ENCODE peak calls at places on chromosomes 2 and 18, in seven cellular contexts. One of them, this sample, is unnamed.
A peak's percentile ranks its signal among the peaks of the same experiment; 100 is the strongest.

GRCh38 chr2:174597347-174598047 is at the start of gene WIPF1:
- DNase-seq in CD8-positive, alpha-beta T cell: peak; percentile 34
- DNase-seq in cerebellar cortex: no peak
- DNase-seq in HTR-8/SVneo: no peak
- DNase-seq in right atrium auricular region: no peak
- DNase-seq in T-helper 2 cell: peak; percentile 82
- DNase-seq in Daoy: peak; percentile 66
- DNase-seq in this sample: no peak

GRCh38 chr18:53687002-53687401 is 537.5 kb downstream of the MBD2 start:
- DNase-seq in cerebellar cortex: no peak
- DNase-seq in CD8-positive, alpha-beta T cell: no peak
- DNase-seq in Daoy: no peak
- DNase-seq in HTR-8/SVneo: no peak
- DNase-seq in T-helper 2 cell: no peak
- DNase-seq in right atrium auricular region: no peak
- DNase-seq in this sample: no peak

GRCh38 chr2:163644238-163644637 is 91.6 kb downstream of the FIGN start:
- DNase-seq in Daoy: no peak
- DNase-seq in cerebellar cortex: no peak
- DNase-seq in HTR-8/SVneo: no peak
- DNase-seq in CD8-positive, alpha-beta T cell: no peak
- DNase-seq in T-helper 2 cell: no peak
- DNase-seq in right atrium auricular region: no peak
- DNase-seq in this sample: no peak

GRCh38 chr2:56539618-56540017 is 355.8 kb downstream of the CCDC85A start:
- DNase-seq in cerebellar cortex: no peak
- DNase-seq in T-helper 2 cell: no peak
- DNase-seq in CD8-positive, alpha-beta T cell: no peak
- DNase-seq in Daoy: no peak
- DNase-seq in HTR-8/SVneo: no peak
- DNase-seq in right atrium auricular region: no peak
- DNase-seq in this sample: no peak

GRCh38 chr2:76080154-76080553 is 369.4 kb upstream of the GCFC2 start:
- DNase-seq in HTR-8/SVneo: no peak
- DNase-seq in cerebellar cortex: no peak
- DNase-seq in Daoy: no peak
- DNase-seq in CD8-positive, alpha-beta T cell: no peak
- DNase-seq in right atrium auricular region: no peak
- DNase-seq in T-helper 2 cell: no peak
- DNase-seq in this sample: no peak

GRCh38 chr18:62928316-62928715 is 213.0 kb downstream of the PHLPP1 start:
- DNase-seq in cerebellar cortex: no peak
- DNase-seq in CD8-positive, alpha-beta T cell: no peak
- DNase-seq in HTR-8/SVneo: no peak
- DNase-seq in T-helper 2 cell: no peak
- DNase-seq in right atrium auricular region: no peak
- DNase-seq in Daoy: no peak
- DNase-seq in this sample: no peak

GRCh38 chr2:174492963-174493431 is 6.2 kb upstream of the GPR155 start:
- DNase-seq in CD8-positive, alpha-beta T cell: peak; percentile 37
- DNase-seq in HTR-8/SVneo: no peak
- DNase-seq in right atrium auricular region: no peak
- DNase-seq in cerebellar cortex: no peak
- DNase-seq in T-helper 2 cell: peak; percentile 82
- DNase-seq in Daoy: no peak
- DNase-seq in this sample: no peak

GRCh38 chr2:237432484-237433092 is 18.6 kb upstream of the COL6A3 start:
- DNase-seq in cerebellar cortex: no peak
- DNase-seq in HTR-8/SVneo: peak; percentile 79
- DNase-seq in Daoy: peak; percentile 99
- DNase-seq in right atrium auricular region: no peak
- DNase-seq in CD8-positive, alpha-beta T cell: peak; percentile 53
- DNase-seq in T-helper 2 cell: peak; percentile 80
- DNase-seq in this sample: no peak

GRCh38 chr2:120134263-120134662 is 88.9 kb downstream of the TMEM185B start:
- DNase-seq in Daoy: peak; percentile 93
- DNase-seq in right atrium auricular region: no peak
- DNase-seq in T-helper 2 cell: no peak
- DNase-seq in cerebellar cortex: no peak
- DNase-seq in CD8-positive, alpha-beta T cell: no peak
- DNase-seq in HTR-8/SVneo: peak; percentile 9
- DNase-seq in this sample: no peak

GRCh38 chr2:167946367-167946955 is 300.9 kb downstream of the STK39 start:
- DNase-seq in HTR-8/SVneo: no peak
- DNase-seq in cerebellar cortex: no peak
- DNase-seq in T-helper 2 cell: no peak
- DNase-seq in right atrium auricular region: no peak
- DNase-seq in CD8-positive, alpha-beta T cell: no peak
- DNase-seq in Daoy: no peak
- DNase-seq in this sample: peak; percentile 23

GRCh38 chr2:133660511-133660910 is 92.2 kb upstream of the NCKAP5 start:
- DNase-seq in T-helper 2 cell: no peak
- DNase-seq in cerebellar cortex: no peak
- DNase-seq in CD8-positive, alpha-beta T cell: no peak
- DNase-seq in HTR-8/SVneo: no peak
- DNase-seq in right atrium auricular region: no peak
- DNase-seq in Daoy: no peak
- DNase-seq in this sample: no peak

GRCh38 chr2:65320042-65320711 is 92.5 kb downstream of the ACTR2 start:
- DNase-seq in T-helper 2 cell: peak; percentile 16
- DNase-seq in right atrium auricular region: no peak
- DNase-seq in CD8-positive, alpha-beta T cell: no peak
- DNase-seq in cerebellar cortex: peak; percentile 33
- DNase-seq in HTR-8/SVneo: peak; percentile 86
- DNase-seq in Daoy: peak; percentile 76
- DNase-seq in this sample: no peak

GRCh38 chr2:2950403-2950952 is 427.1 kb downstream of the EIPR1 start:
- DNase-seq in HTR-8/SVneo: no peak
- DNase-seq in cerebellar cortex: no peak
- DNase-seq in Daoy: peak; percentile 26
- DNase-seq in CD8-positive, alpha-beta T cell: no peak
- DNase-seq in T-helper 2 cell: no peak
- DNase-seq in right atrium auricular region: no peak
- DNase-seq in this sample: peak; percentile 92

GRCh38 chr2:77831068-77831467 is 308.9 kb upstream of the LRRTM4 start:
- DNase-seq in right atrium auricular region: no peak
- DNase-seq in HTR-8/SVneo: no peak
- DNase-seq in CD8-positive, alpha-beta T cell: no peak
- DNase-seq in cerebellar cortex: no peak
- DNase-seq in T-helper 2 cell: no peak
- DNase-seq in Daoy: no peak
- DNase-seq in this sample: no peak

This sample was measured in NCI-H1105 treated with DMSO at 0.1 percent for 48 hours.